ENCODE peak calls at places on chromosomes 2 and 18, in six cellular contexts. One of them, this sample, is unnamed.

GRCh38 chr18:58526425-58527115 is 102.3 kb downstream of the ALPK2 start:
- DNase-seq in astrocyte of the cerebellum: no peak
- DNase-seq in hepatic stellate cell: no peak
- DNase-seq in endothelial cell: no peak
- DNase-seq in naive thymus-derived CD8-positive, alpha-beta T cell: no peak
- DNase-seq in stimulated activated CD4-positive, alpha-beta T cell treated with anti-CD3 and anti-CD28 coated beads, Interleukin-4, amount 100 ng/mL, for 4 hours: no peak
- DNase-seq in this sample: no peak

GRCh38 chr2:202450785-202451184 is 74.7 kb downstream of the BMPR2 start:
- DNase-seq in astrocyte of the cerebellum: no peak
- DNase-seq in hepatic stellate cell: no peak
- DNase-seq in endothelial cell: no peak
- DNase-seq in naive thymus-derived CD8-positive, alpha-beta T cell: no peak
- DNase-seq in stimulated activated CD4-positive, alpha-beta T cell treated with anti-CD3 and anti-CD28 coated beads, Interleukin-4, amount 100 ng/mL, for 4 hours: no peak
- DNase-seq in this sample: no peak

GRCh38 chr2:25041307-25041927 is 459 bp upstream of the EFR3B start:
- DNase-seq in astrocyte of the cerebellum: no peak
- DNase-seq in hepatic stellate cell: peak
- DNase-seq in endothelial cell: peak
- DNase-seq in naive thymus-derived CD8-positive, alpha-beta T cell: peak
- DNase-seq in stimulated activated CD4-positive, alpha-beta T cell treated with anti-CD3 and anti-CD28 coated beads, Interleukin-4, amount 100 ng/mL, for 4 hours: peak
- DNase-seq in this sample: peak

GRCh38 chr18:77102246-77103040 is 30.1 kb downstream of the MBP start:
- DNase-seq in astrocyte of the cerebellum: peak
- DNase-seq in hepatic stellate cell: peak
- DNase-seq in endothelial cell: no peak
- DNase-seq in naive thymus-derived CD8-positive, alpha-beta T cell: no peak
- DNase-seq in stimulated activated CD4-positive, alpha-beta T cell treated with anti-CD3 and anti-CD28 coated beads, Interleukin-4, amount 100 ng/mL, for 4 hours: no peak
- DNase-seq in this sample: no peak

GRCh38 chr18:34809697-34810096 is 99.6 kb downstream of the DTNA start:
- DNase-seq in astrocyte of the cerebellum: no peak
- DNase-seq in hepatic stellate cell: no peak
- DNase-seq in endothelial cell: peak
- DNase-seq in naive thymus-derived CD8-positive, alpha-beta T cell: no peak
- DNase-seq in stimulated activated CD4-positive, alpha-beta T cell treated with anti-CD3 and anti-CD28 coated beads, Interleukin-4, amount 100 ng/mL, for 4 hours: no peak
- DNase-seq in this sample: no peak

GRCh38 chr2:28413152-28413895 is 20.7 kb downstream of the FOSL2 start:
- DNase-seq in astrocyte of the cerebellum: no peak
- DNase-seq in hepatic stellate cell: no peak
- DNase-seq in endothelial cell: no peak
- DNase-seq in naive thymus-derived CD8-positive, alpha-beta T cell: no peak
- DNase-seq in stimulated activated CD4-positive, alpha-beta T cell treated with anti-CD3 and anti-CD28 coated beads, Interleukin-4, amount 100 ng/mL, for 4 hours: no peak
- DNase-seq in this sample: no peak

GRCh38 chr2:236579746-236580315 is 10.2 kb downstream of the ACKR3 start:
- DNase-seq in astrocyte of the cerebellum: no peak
- DNase-seq in hepatic stellate cell: no peak
- DNase-seq in endothelial cell: no peak
- DNase-seq in naive thymus-derived CD8-positive, alpha-beta T cell: no peak
- DNase-seq in stimulated activated CD4-positive, alpha-beta T cell treated with anti-CD3 and anti-CD28 coated beads, Interleukin-4, amount 100 ng/mL, for 4 hours: no peak
- DNase-seq in this sample: no peak

GRCh38 chr2:145012214-145012670 is 492.3 kb upstream of the ZEB2 start:
- DNase-seq in astrocyte of the cerebellum: no peak
- DNase-seq in hepatic stellate cell: no peak
- DNase-seq in endothelial cell: no peak
- DNase-seq in naive thymus-derived CD8-positive, alpha-beta T cell: no peak
- DNase-seq in stimulated activated CD4-positive, alpha-beta T cell treated with anti-CD3 and anti-CD28 coated beads, Interleukin-4, amount 100 ng/mL, for 4 hours: no peak
- DNase-seq in this sample: no peak

GRCh38 chr2:168550670-168551069 is 94.6 kb downstream of the CERS6 start:
- DNase-seq in astrocyte of the cerebellum: no peak
- DNase-seq in hepatic stellate cell: no peak
- DNase-seq in endothelial cell: no peak
- DNase-seq in naive thymus-derived CD8-positive, alpha-beta T cell: no peak
- DNase-seq in stimulated activated CD4-positive, alpha-beta T cell treated with anti-CD3 and anti-CD28 coated beads, Interleukin-4, amount 100 ng/mL, for 4 hours: no peak
- DNase-seq in this sample: no peak

GRCh38 chr2:74735009-74735408 is 81.0 kb downstream of the SEMA4F start:
- DNase-seq in astrocyte of the cerebellum: no peak
- DNase-seq in hepatic stellate cell: no peak
- DNase-seq in endothelial cell: no peak
- DNase-seq in naive thymus-derived CD8-positive, alpha-beta T cell: no peak
- DNase-seq in stimulated activated CD4-positive, alpha-beta T cell treated with anti-CD3 and anti-CD28 coated beads, Interleukin-4, amount 100 ng/mL, for 4 hours: no peak
- DNase-seq in this sample: no peak

GRCh38 chr2:109272461-109272860 is 143.5 kb downstream of the SH3RF3 start:
- DNase-seq in astrocyte of the cerebellum: no peak
- DNase-seq in hepatic stellate cell: no peak
- DNase-seq in endothelial cell: no peak
- DNase-seq in naive thymus-derived CD8-positive, alpha-beta T cell: no peak
- DNase-seq in stimulated activated CD4-positive, alpha-beta T cell treated with anti-CD3 and anti-CD28 coated beads, Interleukin-4, amount 100 ng/mL, for 4 hours: no peak
- DNase-seq in this sample: no peak

GRCh38 chr2:208698114-208698513 is 291.5 kb downstream of the PTH2R start:
- DNase-seq in astrocyte of the cerebellum: no peak
- DNase-seq in hepatic stellate cell: no peak
- DNase-seq in endothelial cell: no peak
- DNase-seq in naive thymus-derived CD8-positive, alpha-beta T cell: no peak
- DNase-seq in stimulated activated CD4-positive, alpha-beta T cell treated with anti-CD3 and anti-CD28 coated beads, Interleukin-4, amount 100 ng/mL, for 4 hours: no peak
- DNase-seq in this sample: no peak

GRCh38 chr2:96952976-96953610 is 33.3 kb downstream of the FAM178B start:
- DNase-seq in astrocyte of the cerebellum: no peak
- DNase-seq in hepatic stellate cell: no peak
- DNase-seq in endothelial cell: no peak
- DNase-seq in naive thymus-derived CD8-positive, alpha-beta T cell: no peak
- DNase-seq in stimulated activated CD4-positive, alpha-beta T cell treated with anti-CD3 and anti-CD28 coated beads, Interleukin-4, amount 100 ng/mL, for 4 hours: no peak
- DNase-seq in this sample: no peak

GRCh38 chr2:197028230-197028629 is 101.7 kb upstream of the PGAP1 start:
- DNase-seq in astrocyte of the cerebellum: peak
- DNase-seq in hepatic stellate cell: peak
- DNase-seq in endothelial cell: no peak
- DNase-seq in naive thymus-derived CD8-positive, alpha-beta T cell: no peak
- DNase-seq in stimulated activated CD4-positive, alpha-beta T cell treated with anti-CD3 and anti-CD28 coated beads, Interleukin-4, amount 100 ng/mL, for 4 hours: no peak
- DNase-seq in this sample: no peak

GRCh38 chr2:222943820-222944219 is 83.0 kb downstream of the ACSL3 start:
- DNase-seq in astrocyte of the cerebellum: no peak
- DNase-seq in hepatic stellate cell: no peak
- DNase-seq in endothelial cell: no peak
- DNase-seq in naive thymus-derived CD8-positive, alpha-beta T cell: no peak
- DNase-seq in stimulated activated CD4-positive, alpha-beta T cell treated with anti-CD3 and anti-CD28 coated beads, Interleukin-4, amount 100 ng/mL, for 4 hours: no peak
- DNase-seq in this sample: no peak

GRCh38 chr2:172094319-172095145 is 8.2 kb downstream of the DLX2 start:
- DNase-seq in astrocyte of the cerebellum: no peak
- DNase-seq in hepatic stellate cell: peak
- DNase-seq in endothelial cell: no peak
- DNase-seq in naive thymus-derived CD8-positive, alpha-beta T cell: no peak
- DNase-seq in stimulated activated CD4-positive, alpha-beta T cell treated with anti-CD3 and anti-CD28 coated beads, Interleukin-4, amount 100 ng/mL, for 4 hours: no peak
- DNase-seq in this sample: no peak

GRCh38 chr2:204199357-204199756 is 262.8 kb downstream of the ICOS start:
- DNase-seq in astrocyte of the cerebellum: no peak
- DNase-seq in hepatic stellate cell: no peak
- DNase-seq in endothelial cell: no peak
- DNase-seq in naive thymus-derived CD8-positive, alpha-beta T cell: no peak
- DNase-seq in stimulated activated CD4-positive, alpha-beta T cell treated with anti-CD3 and anti-CD28 coated beads, Interleukin-4, amount 100 ng/mL, for 4 hours: no peak
- DNase-seq in this sample: no peak

GRCh38 chr18:56747032-56747658 is 96.0 kb downstream of the WDR7 start:
- DNase-seq in astrocyte of the cerebellum: no peak
- DNase-seq in hepatic stellate cell: no peak
- DNase-seq in endothelial cell: no peak
- DNase-seq in naive thymus-derived CD8-positive, alpha-beta T cell: no peak
- DNase-seq in stimulated activated CD4-positive, alpha-beta T cell treated with anti-CD3 and anti-CD28 coated beads, Interleukin-4, amount 100 ng/mL, for 4 hours: no peak
- DNase-seq in this sample: no peak

GRCh38 chr2:8510519-8510918 is 171.3 kb upstream of the ID2 start:
- DNase-seq in astrocyte of the cerebellum: no peak
- DNase-seq in hepatic stellate cell: no peak
- DNase-seq in endothelial cell: no peak
- DNase-seq in naive thymus-derived CD8-positive, alpha-beta T cell: no peak
- DNase-seq in stimulated activated CD4-positive, alpha-beta T cell treated with anti-CD3 and anti-CD28 coated beads, Interleukin-4, amount 100 ng/mL, for 4 hours: no peak
- DNase-seq in this sample: no peak

GRCh38 chr2:1605659-1606400 is 138.5 kb downstream of the PXDN start:
- DNase-seq in astrocyte of the cerebellum: no peak
- DNase-seq in hepatic stellate cell: peak
- DNase-seq in endothelial cell: no peak
- DNase-seq in naive thymus-derived CD8-positive, alpha-beta T cell: no peak
- DNase-seq in stimulated activated CD4-positive, alpha-beta T cell treated with anti-CD3 and anti-CD28 coated beads, Interleukin-4, amount 100 ng/mL, for 4 hours: no peak
- DNase-seq in this sample: no peak

GRCh38 chr2:129798301-129798581 is 181.2 kb upstream of the RAB6C start:
- DNase-seq in astrocyte of the cerebellum: no peak
- DNase-seq in hepatic stellate cell: no peak
- DNase-seq in endothelial cell: no peak
- DNase-seq in naive thymus-derived CD8-positive, alpha-beta T cell: no peak
- DNase-seq in stimulated activated CD4-positive, alpha-beta T cell treated with anti-CD3 and anti-CD28 coated beads, Interleukin-4, amount 100 ng/mL, for 4 hours: no peak
- DNase-seq in this sample: no peak

GRCh38 chr2:113283704-113284284 is 5.1 kb upstream of the PAX8 start:
- DNase-seq in astrocyte of the cerebellum: peak
- DNase-seq in hepatic stellate cell: peak
- DNase-seq in endothelial cell: no peak
- DNase-seq in naive thymus-derived CD8-positive, alpha-beta T cell: no peak
- DNase-seq in stimulated activated CD4-positive, alpha-beta T cell treated with anti-CD3 and anti-CD28 coated beads, Interleukin-4, amount 100 ng/mL, for 4 hours: no peak
- DNase-seq in this sample: no peak

GRCh38 chr2:177484396-177484795 is 91.8 kb downstream of the AGPS start:
- DNase-seq in astrocyte of the cerebellum: no peak
- DNase-seq in hepatic stellate cell: no peak
- DNase-seq in endothelial cell: no peak
- DNase-seq in naive thymus-derived CD8-positive, alpha-beta T cell: no peak
- DNase-seq in stimulated activated CD4-positive, alpha-beta T cell treated with anti-CD3 and anti-CD28 coated beads, Interleukin-4, amount 100 ng/mL, for 4 hours: no peak
- DNase-seq in this sample: no peak

GRCh38 chr18:32040936-32041335 is 22.3 kb downstream of the RNF125 start:
- DNase-seq in astrocyte of the cerebellum: no peak
- DNase-seq in hepatic stellate cell: no peak
- DNase-seq in endothelial cell: no peak
- DNase-seq in naive thymus-derived CD8-positive, alpha-beta T cell: no peak
- DNase-seq in stimulated activated CD4-positive, alpha-beta T cell treated with anti-CD3 and anti-CD28 coated beads, Interleukin-4, amount 100 ng/mL, for 4 hours: peak
- DNase-seq in this sample: peak

GRCh38 chr2:119155633-119156032 is 2.9 kb downstream of the C1QL2 start:
- DNase-seq in astrocyte of the cerebellum: no peak
- DNase-seq in hepatic stellate cell: no peak
- DNase-seq in endothelial cell: peak
- DNase-seq in naive thymus-derived CD8-positive, alpha-beta T cell: no peak
- DNase-seq in stimulated activated CD4-positive, alpha-beta T cell treated with anti-CD3 and anti-CD28 coated beads, Interleukin-4, amount 100 ng/mL, for 4 hours: no peak
- DNase-seq in this sample: no peak

GRCh38 chr2:85088921-85089320 is 44.3 kb upstream of the TCF7L1 start:
- DNase-seq in astrocyte of the cerebellum: no peak
- DNase-seq in hepatic stellate cell: no peak
- DNase-seq in endothelial cell: no peak
- DNase-seq in naive thymus-derived CD8-positive, alpha-beta T cell: no peak
- DNase-seq in stimulated activated CD4-positive, alpha-beta T cell treated with anti-CD3 and anti-CD28 coated beads, Interleukin-4, amount 100 ng/mL, for 4 hours: no peak
- DNase-seq in this sample: no peak

GRCh38 chr2:173667014-173667413 is 298.2 kb downstream of the SP3 start:
- DNase-seq in astrocyte of the cerebellum: no peak
- DNase-seq in hepatic stellate cell: no peak
- DNase-seq in endothelial cell: no peak
- DNase-seq in naive thymus-derived CD8-positive, alpha-beta T cell: no peak
- DNase-seq in stimulated activated CD4-positive, alpha-beta T cell treated with anti-CD3 and anti-CD28 coated beads, Interleukin-4, amount 100 ng/mL, for 4 hours: no peak
- DNase-seq in this sample: no peak

GRCh38 chr2:10297950-10298349 is 4.8 kb upstream of the HPCAL1 start:
- DNase-seq in astrocyte of the cerebellum: no peak
- DNase-seq in hepatic stellate cell: peak
- DNase-seq in endothelial cell: no peak
- DNase-seq in naive thymus-derived CD8-positive, alpha-beta T cell: peak
- DNase-seq in stimulated activated CD4-positive, alpha-beta T cell treated with anti-CD3 and anti-CD28 coated beads, Interleukin-4, amount 100 ng/mL, for 4 hours: peak
- DNase-seq in this sample: peak

GRCh38 chr2:184178229-184178628 is 420.1 kb upstream of the ZNF804A start:
- DNase-seq in astrocyte of the cerebellum: no peak
- DNase-seq in hepatic stellate cell: no peak
- DNase-seq in endothelial cell: no peak
- DNase-seq in naive thymus-derived CD8-positive, alpha-beta T cell: no peak
- DNase-seq in stimulated activated CD4-positive, alpha-beta T cell treated with anti-CD3 and anti-CD28 coated beads, Interleukin-4, amount 100 ng/mL, for 4 hours: no peak
- DNase-seq in this sample: no peak

GRCh38 chr2:237101118-237101979 is 15.7 kb downstream of the COPS8 start:
- DNase-seq in astrocyte of the cerebellum: no peak
- DNase-seq in hepatic stellate cell: no peak
- DNase-seq in endothelial cell: no peak
- DNase-seq in naive thymus-derived CD8-positive, alpha-beta T cell: no peak
- DNase-seq in stimulated activated CD4-positive, alpha-beta T cell treated with anti-CD3 and anti-CD28 coated beads, Interleukin-4, amount 100 ng/mL, for 4 hours: no peak
- DNase-seq in this sample: no peak

GRCh38 chr18:72762505-72763122 is 105.2 kb downstream of the NETO1 start:
- DNase-seq in astrocyte of the cerebellum: peak
- DNase-seq in hepatic stellate cell: peak
- DNase-seq in endothelial cell: peak
- DNase-seq in naive thymus-derived CD8-positive, alpha-beta T cell: no peak
- DNase-seq in stimulated activated CD4-positive, alpha-beta T cell treated with anti-CD3 and anti-CD28 coated beads, Interleukin-4, amount 100 ng/mL, for 4 hours: no peak
- DNase-seq in this sample: no peak

GRCh38 chr18:35076556-35076955 is 35.3 kb downstream of the MAPRE2 start:
- DNase-seq in astrocyte of the cerebellum: peak
- DNase-seq in hepatic stellate cell: peak
- DNase-seq in endothelial cell: no peak
- DNase-seq in naive thymus-derived CD8-positive, alpha-beta T cell: no peak
- DNase-seq in stimulated activated CD4-positive, alpha-beta T cell treated with anti-CD3 and anti-CD28 coated beads, Interleukin-4, amount 100 ng/mL, for 4 hours: no peak
- DNase-seq in this sample: no peak

GRCh38 chr2:72932045-72932444 is 14.7 kb downstream of the EMX1 start:
- DNase-seq in astrocyte of the cerebellum: no peak
- DNase-seq in hepatic stellate cell: no peak
- DNase-seq in endothelial cell: no peak
- DNase-seq in naive thymus-derived CD8-positive, alpha-beta T cell: no peak
- DNase-seq in stimulated activated CD4-positive, alpha-beta T cell treated with anti-CD3 and anti-CD28 coated beads, Interleukin-4, amount 100 ng/mL, for 4 hours: no peak
- DNase-seq in this sample: no peak

GRCh38 chr2:224850081-224850480 is 133.9 kb upstream of the CCDC195 start:
- DNase-seq in astrocyte of the cerebellum: no peak
- DNase-seq in hepatic stellate cell: no peak
- DNase-seq in endothelial cell: no peak
- DNase-seq in naive thymus-derived CD8-positive, alpha-beta T cell: no peak
- DNase-seq in stimulated activated CD4-positive, alpha-beta T cell treated with anti-CD3 and anti-CD28 coated beads, Interleukin-4, amount 100 ng/mL, for 4 hours: no peak
- DNase-seq in this sample: no peak

GRCh38 chr2:238473523-238473922 is 46.8 kb downstream of the ASB1 start:
- DNase-seq in astrocyte of the cerebellum: no peak
- DNase-seq in hepatic stellate cell: no peak
- DNase-seq in endothelial cell: no peak
- DNase-seq in naive thymus-derived CD8-positive, alpha-beta T cell: no peak
- DNase-seq in stimulated activated CD4-positive, alpha-beta T cell treated with anti-CD3 and anti-CD28 coated beads, Interleukin-4, amount 100 ng/mL, for 4 hours: no peak
- DNase-seq in this sample: no peak

GRCh38 chr2:96386470-96386869 is 50.9 kb downstream of the NCAPH start:
- DNase-seq in astrocyte of the cerebellum: no peak
- DNase-seq in hepatic stellate cell: no peak
- DNase-seq in endothelial cell: no peak
- DNase-seq in naive thymus-derived CD8-positive, alpha-beta T cell: no peak
- DNase-seq in stimulated activated CD4-positive, alpha-beta T cell treated with anti-CD3 and anti-CD28 coated beads, Interleukin-4, amount 100 ng/mL, for 4 hours: no peak
- DNase-seq in this sample: no peak

GRCh38 chr2:13046557-13047165 is 329.9 kb downstream of the TRIB2 start:
- DNase-seq in astrocyte of the cerebellum: peak
- DNase-seq in hepatic stellate cell: no peak
- DNase-seq in endothelial cell: no peak
- DNase-seq in naive thymus-derived CD8-positive, alpha-beta T cell: no peak
- DNase-seq in stimulated activated CD4-positive, alpha-beta T cell treated with anti-CD3 and anti-CD28 coated beads, Interleukin-4, amount 100 ng/mL, for 4 hours: no peak
- DNase-seq in this sample: no peak

GRCh38 chr2:176895158-176895557 is 317.4 kb upstream of the HNRNPA3 start:
- DNase-seq in astrocyte of the cerebellum: no peak
- DNase-seq in hepatic stellate cell: no peak
- DNase-seq in endothelial cell: no peak
- DNase-seq in naive thymus-derived CD8-positive, alpha-beta T cell: no peak
- DNase-seq in stimulated activated CD4-positive, alpha-beta T cell treated with anti-CD3 and anti-CD28 coated beads, Interleukin-4, amount 100 ng/mL, for 4 hours: no peak
- DNase-seq in this sample: no peak

This sample was measured in activated CD4-positive, alpha-beta T cell treated with anti-CD3 and anti-CD28 coated beads for 4 hours.